ENCODE peak calls at places on chromosomes 7 and 10, in six cellular contexts. D is trophoblast cell, T is neuronal stem cell, M is IMR-90, X is H9, Z is H1. A is an unnamed sample.

GRCh38 chr10:79003183-79004100 is 65.3 kb upstream of the ZMIZ1 start:
- DNase-seq in D (no peak), T (no peak), M (no peak), X (no peak), Z (no peak), A (no peak)

GRCh38 chr7:136884492-136884891 is 16.0 kb downstream of the CHRM2 start:
- DNase-seq in D (no peak), T (no peak), M (no peak), X (no peak), Z (no peak), A (peak; percentile 12)

GRCh38 chr10:69334258-69335062 is 56.2 kb downstream of the HK1 start:
- DNase-seq in D (peak; percentile 87), T (no peak), M (no peak), X (peak; percentile 30), Z (no peak), A (peak; percentile 71)

GRCh38 chr10:35565602-35566061 is 39.5 kb upstream of the GJD4 start:
- DNase-seq in D (no peak), T (no peak), M (peak; percentile 71), X (no peak), Z (no peak), A (no peak)

GRCh38 chr7:100080895-100081534 is 508 bp downstream of the ZNF3 start:
- DNase-seq in D (peak; percentile 19), T (no peak), M (peak; percentile 56), X (no peak), Z (no peak), A (peak; percentile 42)

GRCh38 chr10:86757110-86757790 is 831 bp downstream of the BMPR1A start:
- DNase-seq in D (peak; percentile 72), T (peak; percentile 40), M (peak; percentile 65), X (no peak), Z (no peak), A (peak; percentile 84)

GRCh38 chr10:112187527-112187926 is 4.0 kb upstream of the GPAM start:
- DNase-seq in D (no peak), T (no peak), M (no peak), X (no peak), Z (no peak), A (no peak)

GRCh38 chr7:1922071-1922869 is 252.2 kb downstream of the ELFN1 start:
- DNase-seq in D (peak; percentile 77), T (no peak), M (peak; percentile 17), X (no peak), Z (no peak), A (no peak)

GRCh38 chr10:60032723-60033122 is 126.4 kb upstream of the CCDC6 start:
- DNase-seq in D (peak; percentile 84), T (peak; percentile 6), M (peak; percentile 36), X (no peak), Z (no peak), A (peak; percentile 45)

GRCh38 chr7:88354999-88355398 is 48.3 kb upstream of the STEAP4 start:
- DNase-seq in D (no peak), T (no peak), M (no peak), X (no peak), Z (no peak), A (no peak)

GRCh38 chr10:61481597-61481996 is 28.4 kb upstream of the TMEM26 start:
- DNase-seq in D (no peak), T (no peak), M (no peak), X (no peak), Z (no peak), A (no peak)

GRCh38 chr7:17709599-17709998 is 230.7 kb downstream of the SNX13 start:
- DNase-seq in D (no peak), T (no peak), M (no peak), X (no peak), Z (no peak), A (no peak)

GRCh38 chr10:130354976-130355795 is 219.0 kb downstream of the GLRX3 start:
- DNase-seq in D (peak; percentile 17), T (no peak), M (no peak), X (no peak), Z (no peak), A (no peak)

GRCh38 chr10:34016541-34016940 is 682.1 kb upstream of the NRP1 start:
- DNase-seq in D (peak; percentile 42), T (no peak), M (no peak), X (no peak), Z (no peak), A (no peak)

GRCh38 chr10:114593240-114593792 is 64.8 kb downstream of the ABLIM1 start:
- DNase-seq in D (no peak), T (no peak), M (no peak), X (no peak), Z (no peak), A (no peak)

GRCh38 chr7:22074961-22075360 is 129.3 kb upstream of the CDCA7L start:
- DNase-seq in D (no peak), T (no peak), M (no peak), X (no peak), Z (no peak), A (no peak)

GRCh38 chr10:72080042-72081035 is 8.0 kb downstream of the SPOCK2 start:
- DNase-seq in D (peak; percentile 83), T (no peak), M (no peak), X (no peak), Z (no peak), A (no peak)

GRCh38 chr7:42373285-42373684 is 136.3 kb upstream of the GLI3 start:
- DNase-seq in D (no peak), T (no peak), M (no peak), X (no peak), Z (no peak), A (no peak)

GRCh38 chr7:40544277-40544723 is 409.5 kb downstream of the SUGCT start:
- DNase-seq in D (peak; percentile 11), T (no peak), M (no peak), X (no peak), Z (no peak), A (peak; percentile 60)

GRCh38 chr10:104642311-104643022 is 1.4 kb downstream of the SORCS3 start:
- DNase-seq in D (no peak), T (peak; percentile 71), M (no peak), X (peak; percentile 93), Z (peak; percentile 66), A (no peak)

GRCh38 chr10:28520346-28520745 is 12.6 kb upstream of the WAC start:
- DNase-seq in D (no peak), T (no peak), M (no peak), X (no peak), Z (no peak), A (no peak)
- H3K14ac ChIP-seq in D (no peak overlapping the region), T (no peak overlapping the region), M (no peak overlapping the region), X (no peak overlapping the region), Z (no peak overlapping the region), A (no peak overlapping the region)

GRCh38 chr7:157652161-157652953 is 315.6 kb downstream of the DNAJB6 start:
- DNase-seq in D (no peak), T (no peak), M (no peak), X (no peak), Z (no peak), A (no peak)

GRCh38 chr7:157651366-157652160 is 314.8 kb downstream of the DNAJB6 start:
- DNase-seq in D (no peak), T (no peak), M (no peak), X (no peak), Z (no peak), A (no peak)

GRCh38 chr7:157650801-157651200 is 314.0 kb downstream of the DNAJB6 start:
- DNase-seq in D (no peak), T (no peak), M (no peak), X (no peak), Z (no peak), A (no peak)

GRCh38 chr7:157652954-157653826 is 316.4 kb downstream of the DNAJB6 start:
- DNase-seq in D (no peak), T (no peak), M (no peak), X (no peak), Z (no peak), A (no peak)

DNA sequence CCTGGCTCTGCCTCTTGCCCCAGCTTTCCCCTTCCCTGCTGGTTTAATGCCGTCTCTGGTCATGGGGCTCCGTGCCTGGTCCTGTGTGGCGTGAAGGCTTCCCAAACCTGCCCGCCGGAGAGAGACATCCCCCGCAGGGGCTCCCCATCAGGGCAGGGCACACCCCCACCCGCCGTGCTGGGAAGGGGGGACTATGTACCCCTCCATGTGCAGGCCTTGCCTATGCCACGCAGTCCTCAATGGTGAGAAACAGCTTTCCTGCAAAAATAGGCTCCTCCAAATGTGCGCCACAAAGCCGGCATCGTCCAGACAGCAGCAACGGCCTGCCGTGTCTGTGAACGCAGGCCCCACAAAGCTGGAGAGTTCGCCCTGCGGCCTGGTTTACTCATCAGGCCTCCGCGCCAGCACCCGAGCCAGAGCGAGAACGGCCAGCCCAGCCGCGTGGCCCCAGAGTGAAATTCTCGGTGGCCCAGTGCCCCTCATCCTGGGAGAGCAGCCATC is 313.4 kb downstream of the DNAJB6 start:
- DNase-seq in D (no peak), T (no peak), M (no peak), X (no peak), Z (no peak), A (no peak)
- H2AK5ac ChIP-seq in D (no peak overlapping the region), T (no peak overlapping the region), M (no peak overlapping the region), X (no peak overlapping the region), Z (no peak overlapping the region), A (no peak overlapping the region)

GRCh38 chr10:57026307-57026706 is 665.2 kb upstream of the ZWINT start:
- DNase-seq in D (no peak), T (no peak), M (no peak), X (no peak), Z (no peak), A (no peak)

GRCh38 chr10:57018452-57018851 is 657.4 kb upstream of the ZWINT start:
- DNase-seq in D (no peak), T (no peak), M (no peak), X (no peak), Z (no peak), A (no peak)

DNA sequence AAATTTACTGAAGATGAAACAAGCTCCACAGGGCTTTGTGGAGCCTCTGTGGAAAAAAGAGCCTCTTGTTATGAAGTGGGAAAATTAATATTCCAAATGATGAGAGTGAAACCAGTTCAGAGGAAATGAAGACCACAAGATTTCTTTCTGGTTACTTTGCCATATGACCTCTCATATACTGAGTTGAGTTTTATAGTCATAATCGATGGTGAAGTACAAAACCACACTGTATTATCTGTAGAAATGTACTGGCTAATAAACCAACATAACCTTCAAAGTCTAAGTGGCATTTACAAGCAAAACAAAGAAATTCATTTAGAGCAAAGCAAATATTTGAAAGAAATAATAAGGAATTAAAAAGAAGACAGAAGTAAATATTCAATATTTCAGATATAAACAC is 662.6 kb upstream of the ZWINT start:
- DNase-seq in D (no peak), T (no peak), M (no peak), X (no peak), Z (no peak), A (no peak)
- H3K14ac ChIP-seq in D (no peak overlapping the region), T (no peak overlapping the region), M (no peak overlapping the region), X (no peak overlapping the region), Z (no peak overlapping the region), A (no peak overlapping the region)

GRCh38 chr7:33744293-33744692 is 161.0 kb upstream of the BMPER start:
- DNase-seq in D (peak; percentile 86), T (no peak), M (peak; percentile 14), X (no peak), Z (no peak), A (no peak)
- H2AK5ac ChIP-seq in D (no peak overlapping the region), T (no peak overlapping the region), M (peak overlapping the region; percentile 66), X (no peak overlapping the region), Z (no peak overlapping the region), A (no peak overlapping the region)

GRCh38 chr7:46315891-46316290 is 394.8 kb upstream of the IGFBP3 start:
- DNase-seq in D (no peak), T (no peak), M (peak; percentile 66), X (no peak), Z (no peak), A (peak; percentile 51)
- H3K14ac ChIP-seq in D (no peak overlapping the region), T (no peak overlapping the region), M (peak overlapping the region; percentile 2), X (no peak overlapping the region), Z (no peak overlapping the region), A (no peak overlapping the region)